ENCODE peak calls at places on chromosomes 11 and 22, in five cellular contexts. H is activated CD8-positive, alpha-beta memory T cell treated with anti-CD3 and anti-CD28 coated beads, Interleukin-2, amount 50 U/mL, for 4 hours; K is EL; B is non-pigmented ciliary epithelial cell; Q is GM03348. N is an unnamed sample.

GRCh38 chr22:25540128-25540790 is 24.2 kb upstream of the GRK3 start:
- DNase-seq in H (no peak), K (no peak), B (no peak), Q (no peak), N (no peak)

GRCh38 chr11:119320593-119321524 is 3.9 kb upstream of the MCAM start:
- DNase-seq in H (no peak), K (peak), B (no peak), Q (peak), N (no peak)

GRCh38 chr22:33829549-33830280 is 90.6 kb downstream of the LARGE1 start:
- DNase-seq in H (no peak), K (no peak), B (no peak), Q (no peak), N (no peak)

GRCh38 chr11:123122341-123122740 is 60.4 kb upstream of the HSPA8 start:
- DNase-seq in H (no peak), K (peak), B (no peak), Q (peak), N (no peak)

GRCh38 chr22:44127353-44127752 is 53.4 kb upstream of the PARVG start:
- DNase-seq in H (no peak), K (no peak), B (no peak), Q (no peak), N (no peak)

GRCh38 chr22:28629420-28630184 is 50.0 kb downstream of the TTC28 start:
- DNase-seq in H (no peak), K (peak), B (no peak), Q (no peak), N (no peak)

GRCh38 chr11:77081976-77082836 is 15.4 kb downstream of the CAPN5 start:
- DNase-seq in H (peak), K (no peak), B (no peak), Q (no peak), N (no peak)

GRCh38 chr22:22462813-22463567 is 45.6 kb downstream of the ZNF280B start:
- DNase-seq in H (no peak), K (no peak), B (no peak), Q (no peak), N (no peak)

N was measured in NCI-H187 treated with DMSO at 0.1 percent for 48 hours.